ENCODE peak calls at places on chromosomes 13 and 19, in five cellular contexts. I is mammary epithelial cell, X is mesothelial cell of epicardium, G is A549, N is GM06990. L is an unnamed sample.

GRCh38 chr13:110714798-110715394 is 1.4 kb downstream of the ING1 start:
- DNase-seq in X (peak), G (no peak), I (no peak), N (no peak), L (no peak)

GRCh38 chr19:3403489-3404323 is 37.3 kb downstream of the NFIC start:
- DNase-seq in X (no peak), G (no peak), N (no peak), I (peak), L (no peak)

GRCh38 chr13:29513002-29513980 is 82.2 kb downstream of the SLC7A1 start:
- DNase-seq in N (no peak), I (peak), G (no peak), X (no peak), L (no peak)

GRCh38 chr19:709196-709964 is 645 bp downstream of the PALM start:
- DNase-seq in I (no peak), N (no peak), X (no peak), G (no peak), L (no peak)

GRCh38 chr13:41503386-41503785 is 46.0 kb downstream of the RGCC start:
- DNase-seq in G (no peak), X (no peak), N (no peak), I (no peak), L (no peak)

GRCh38 chr13:76890036-76890435 is 3.8 kb upstream of the KCTD12 start:
- DNase-seq in I (peak), N (no peak), G (no peak), X (no peak), L (peak)

GRCh38 chr13:41130356-41130755 is 2.2 kb downstream of the KBTBD6 start:
- DNase-seq in X (no peak), G (no peak), N (no peak), I (no peak), L (no peak)

GRCh38 chr19:3186377-3186688 is 603 bp downstream of the NCLN start:
- DNase-seq in G (no peak), N (no peak), X (no peak), I (peak), L (no peak)

GRCh38 chr19:51793994-51794393 is 963 bp upstream of the FPR3 start:
- DNase-seq in N (no peak), I (no peak), X (no peak), G (no peak), L (no peak)

GRCh38 chr13:22915442-22916082 is 265.2 kb upstream of the SGCG start:
- DNase-seq in I (peak), N (peak), G (peak), X (no peak), L (peak)

GRCh38 chr13:113862766-113863510 is 938 bp downstream of the GAS6 start:
- DNase-seq in X (no peak), N (no peak), G (no peak), I (no peak), L (peak)

GRCh38 chr19:2326699-2327360 is 1.6 kb downstream of the LSM7 start:
- DNase-seq in X (no peak), G (no peak), N (no peak), I (no peak), L (no peak)

GRCh38 chr13:70171151-70171550 is 62.9 kb upstream of the KLHL1 start:
- DNase-seq in X (no peak), N (no peak), G (no peak), I (peak), L (no peak)

GRCh38 chr19:11140896-11141295 is 14.7 kb downstream of the SPC24 start:
- DNase-seq in G (no peak), I (no peak), N (no peak), X (no peak), L (no peak)

GRCh38 chr19:11142528-11143171 is 12.9 kb downstream of the SPC24 start:
- DNase-seq in X (peak), N (no peak), G (peak), I (peak), L (peak)

GRCh38 chr19:11145147-11145924 is 10.2 kb downstream of the SPC24 start:
- DNase-seq in X (no peak), G (no peak), N (no peak), I (no peak), L (no peak)

GRCh38 chr19:11138659-11139526 is 16.7 kb downstream of the SPC24 start:
- DNase-seq in X (no peak), N (no peak), I (peak), G (peak), L (peak)

GRCh38 chr19:11141937-11142527 is 13.6 kb downstream of the SPC24 start:
- DNase-seq in G (peak), X (no peak), I (no peak), N (no peak), L (no peak)
- TF ChIP-seq CTCF in G (peak), X (no peak), I (peak), N (no peak), L (no peak)

GRCh38 chr19:28990522-28990921 is 222.4 kb downstream of the UQCRFS1 start:
- DNase-seq in N (no peak), I (no peak), G (no peak), X (no peak), L (no peak)
- TF ChIP-seq CTCF in N (no peak), I (no peak), G (no peak), X (no peak), L (no peak)

GRCh38 chr13:59679239-59679638 is 484.5 kb downstream of the DIAPH3 start:
- DNase-seq in G (no peak), N (no peak), I (no peak), X (no peak), L (no peak)

GRCh38 chr13:59674616-59675015 is 489.1 kb downstream of the DIAPH3 start:
- DNase-seq in I (no peak), G (no peak), N (no peak), X (no peak), L (no peak)

GRCh38 chr13:59680429-59681024 is 483.2 kb downstream of the DIAPH3 start:
- DNase-seq in X (no peak), G (peak), N (no peak), I (peak), L (peak)

GRCh38 chr13:59677430-59677829 is 486.3 kb downstream of the DIAPH3 start:
- DNase-seq in I (no peak), X (no peak), N (no peak), G (no peak), L (no peak)

DNA sequence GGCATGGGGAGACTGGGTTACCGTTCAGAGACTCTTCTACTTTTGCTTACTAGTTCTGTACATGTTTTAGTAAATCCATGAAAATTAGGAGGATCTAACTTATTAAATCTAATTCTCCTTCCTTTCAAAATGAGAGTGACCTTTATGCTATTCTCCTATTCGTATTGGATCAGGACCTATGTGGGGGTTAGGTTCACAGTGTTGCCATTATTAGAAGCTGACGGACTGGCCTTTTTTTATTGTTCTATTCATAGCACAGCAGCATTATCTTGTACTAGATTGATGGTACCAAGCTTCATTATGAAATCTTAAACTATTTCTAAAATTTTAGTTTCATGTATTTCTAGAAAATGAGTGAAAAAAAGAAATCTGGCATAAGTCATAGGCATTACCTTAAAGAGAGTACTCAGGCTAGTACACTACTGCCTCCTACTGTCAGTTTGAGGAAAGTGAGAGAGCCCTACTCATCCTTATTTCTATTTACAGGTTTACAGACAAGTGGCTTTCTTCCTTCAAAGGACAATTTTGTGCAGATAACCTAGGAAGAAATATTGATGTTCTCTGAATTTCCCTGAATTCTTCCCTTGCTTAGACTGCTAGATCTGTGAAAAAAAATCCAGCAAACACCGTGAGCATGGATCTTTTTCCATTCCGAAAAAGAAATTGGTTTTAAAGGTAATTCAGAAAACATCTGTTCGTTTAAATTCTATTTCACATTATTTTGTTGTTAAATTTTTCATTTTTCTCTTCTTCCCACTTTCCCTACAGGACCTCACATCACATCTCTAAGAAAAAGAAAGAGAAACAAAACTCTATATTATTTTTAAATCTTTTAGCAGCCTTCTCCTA is 485.5 kb downstream of the DIAPH3 start:
- DNase-seq in X (no peak), I (peak), G (peak), N (peak), L (peak)
- TF ChIP-seq CTCF in X (peak), I (peak), G (peak), N (peak), L (peak)

GRCh38 chr13:44974056-44974798 is 15.0 kb downstream of the NUFIP1 start:
- DNase-seq in I (peak), G (no peak), X (no peak), N (peak), L (no peak)
- TF ChIP-seq CTCF in I (no peak), G (no peak), X (no peak), N (no peak), L (no peak)

DNA sequence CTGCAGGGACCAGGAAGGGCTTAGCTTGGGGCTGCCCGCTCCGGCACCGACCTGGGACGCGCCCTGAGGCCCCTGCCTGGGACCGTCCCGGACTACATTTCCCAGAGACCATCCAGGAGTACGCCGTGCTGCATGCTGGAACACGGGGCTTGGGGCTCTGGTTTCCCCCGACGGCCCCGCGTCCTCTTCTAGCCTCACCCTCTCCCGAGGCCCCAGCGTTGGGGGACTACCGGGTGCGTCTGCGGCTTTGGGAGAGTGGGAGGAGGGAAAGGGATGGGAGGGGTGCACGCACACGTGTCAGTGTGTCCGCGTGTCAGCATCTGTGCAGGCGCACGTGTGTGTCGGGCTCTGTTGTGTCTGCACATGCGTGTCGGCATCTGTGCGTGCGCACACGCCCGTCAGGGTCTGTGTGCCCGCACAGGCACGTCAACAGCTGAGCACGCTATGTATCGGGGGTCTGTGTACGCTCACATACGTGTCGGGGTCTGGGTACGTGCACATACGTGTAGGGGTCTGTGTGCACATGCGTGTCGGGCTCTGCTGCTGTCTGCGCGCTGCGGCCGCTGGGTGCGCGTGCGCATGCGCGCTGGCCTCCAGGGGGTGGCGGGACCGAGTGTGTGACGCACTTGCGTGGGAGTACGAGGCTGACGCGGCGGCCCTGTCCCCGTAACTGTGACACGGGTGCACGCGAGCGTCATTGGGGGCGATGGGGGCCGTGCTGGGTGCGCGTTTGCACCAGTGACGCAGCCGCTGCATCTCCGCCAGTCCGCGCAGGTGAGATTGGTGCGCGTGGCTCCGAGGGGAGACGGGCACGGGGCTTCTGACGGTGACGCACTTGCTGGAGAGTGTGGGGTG is at the start of gene ZNF331:
- DNase-seq in N (peak), I (peak), G (peak), X (peak), L (peak)
- TF ChIP-seq CTCF in N (peak), I (peak), G (no peak), X (no peak), L (peak)

L was measured in foreskin keratinocyte.